ENCODE peak calls at places on chromosomes 2 and 18, in four cellular contexts. J is fibroblast of the aortic adventitia, Y is foreskin fibroblast, U is pancreas. M is an unnamed sample.

GRCh38 chr2:35731674-35732073 is 623.9 kb upstream of the CRIM1 start:
- DNase-seq in U (no peak), Y (no peak), J (no peak), M (no peak)

GRCh38 chr2:180890781-180891180 is 89.6 kb upstream of the UBE2E3 start:
- DNase-seq in J (peak; percentile 42), Y (no peak), U (no peak), M (no peak)

GRCh38 chr2:241961454-241961853 is 91.9 kb downstream of the RTP5 start:
- DNase-seq in J (no peak), Y (no peak), U (no peak), M (no peak)

GRCh38 chr2:26191316-26192159 is 18.6 kb downstream of the GAREM2 start:
- DNase-seq in Y (no peak), J (no peak), U (no peak), M (no peak)

GRCh38 chr2:232210306-232210705 is 168.2 kb upstream of the ALPP start:
- DNase-seq in U (no peak), J (no peak), Y (no peak), M (no peak)

GRCh38 chr2:100670232-100670631 is 107.4 kb downstream of the PDCL3 start:
- DNase-seq in J (no peak), U (no peak), Y (no peak), M (no peak)

GRCh38 chr2:19749507-19749836 is 152.3 kb downstream of the TTC32 start:
- DNase-seq in Y (no peak), J (no peak), U (no peak), M (no peak)

GRCh38 chr2:68901199-68901515 is 30.0 kb upstream of the BMP10 start:
- DNase-seq in Y (no peak), U (no peak), J (peak; percentile 46), M (no peak)

GRCh38 chr2:54065411-54065810 is 50.0 kb upstream of the ACYP2 start:
- DNase-seq in J (peak; percentile 76), U (no peak), Y (peak; percentile 81), M (peak; percentile 95)

GRCh38 chr2:173053043-173053699 is 22.5 kb upstream of the MAP3K20 start:
- DNase-seq in J (peak; percentile 17), Y (no peak), U (no peak), M (no peak)

GRCh38 chr2:226180485-226180884 is 619.1 kb downstream of the IRS1 start:
- DNase-seq in J (no peak), Y (no peak), U (no peak), M (no peak)

GRCh38 chr2:9753665-9754531 is 89.4 kb upstream of the TAF1B start:
- DNase-seq in Y (no peak), J (no peak), U (peak; percentile 18), M (no peak)

GRCh38 chr2:47190188-47190818 is 35.2 kb upstream of the STPG4 start:
- DNase-seq in J (peak; percentile 70), U (no peak), Y (peak; percentile 70), M (peak; percentile 70)

GRCh38 chr2:106801256-106801655 is 84.7 kb downstream of the ST6GAL2 start:
- DNase-seq in Y (no peak), U (no peak), J (no peak), M (no peak)

GRCh38 chr2:229714080-229714735 is at the start of gene DNER:
- DNase-seq in U (peak; percentile 54), Y (no peak), J (no peak), M (no peak)

GRCh38 chr2:81283081-81283480 is 978.5 kb upstream of the LRRTM1 start:
- DNase-seq in Y (no peak), J (no peak), U (no peak), M (no peak)

GRCh38 chr2:25274868-25275574 is 66.7 kb downstream of the DNMT3A start:
- DNase-seq in U (no peak), J (peak; percentile 15), Y (no peak), M (no peak)

GRCh38 chr18:23311346-23312103 is 141.6 kb upstream of the RIOK3 start:
- DNase-seq in U (no peak), J (peak; percentile 98), Y (peak; percentile 83), M (peak; percentile 74)

GRCh38 chr2:13572466-13572865 is 855.7 kb downstream of the TRIB2 start:
- DNase-seq in U (no peak), J (no peak), Y (no peak), M (no peak)

GRCh38 chr2:237180225-237180624 is 94.5 kb downstream of the COPS8 start:
- DNase-seq in Y (no peak), J (no peak), U (no peak), M (no peak)

DNA sequence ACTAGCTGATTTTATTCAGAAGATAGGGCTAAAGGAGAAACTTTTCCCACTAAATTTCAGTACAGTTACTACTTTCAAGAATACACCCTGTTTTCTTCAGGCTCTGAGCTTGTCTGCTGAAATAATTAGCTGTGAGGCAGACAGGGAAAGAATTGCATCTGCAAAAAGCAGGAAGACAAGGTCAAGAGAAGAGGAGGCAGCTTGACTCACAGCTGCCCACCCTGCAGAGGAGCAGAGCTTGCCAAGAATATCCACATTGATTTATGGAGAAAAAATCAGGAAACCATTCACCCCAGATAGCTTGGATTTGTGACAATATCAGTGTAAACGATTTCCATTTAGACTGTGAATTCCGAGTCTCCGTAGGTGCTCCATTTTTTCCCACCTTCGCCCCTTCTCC is 49.0 kb downstream of the ACTR2 start:
- DNase-seq in U (no peak), Y (no peak), J (no peak), M (no peak)
- TF ChIP-seq CTCF in U (no peak), Y (no peak), J (no peak), M (no peak)

DNA sequence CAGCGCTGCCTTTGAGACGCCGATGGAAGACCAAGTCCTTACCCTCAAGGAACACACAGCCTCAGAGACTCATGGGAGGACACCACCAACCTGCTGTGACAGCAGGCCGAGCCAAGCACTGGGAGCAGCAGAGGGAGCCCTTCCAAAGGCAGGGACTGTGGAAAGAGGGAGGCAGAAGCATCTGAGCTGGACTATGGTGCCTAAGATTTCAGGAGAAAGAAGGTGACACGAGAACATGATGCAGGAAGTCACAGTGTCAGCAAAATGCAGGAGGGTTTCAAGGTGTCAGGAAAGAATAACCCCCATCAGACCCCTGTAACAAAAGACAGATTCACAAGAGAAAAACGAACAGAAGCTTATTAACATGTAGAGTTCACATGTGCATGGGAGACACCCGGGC is 24.2 kb upstream of the COX7A2L start:
- DNase-seq in U (no peak), J (no peak), Y (no peak), M (peak; percentile 24)
- TF ChIP-seq CTCF in U (no peak), J (peak; percentile 23), Y (peak; percentile 14), M (peak; percentile 35)

GRCh38 chr18:75054611-75055010 is 154.3 kb downstream of the PTGR3 start:
- DNase-seq in Y (no peak), U (no peak), J (no peak), M (no peak)
- TF ChIP-seq CTCF in Y (no peak), U (no peak), J (no peak), M (no peak)

GRCh38 chr2:112910219-112910618 is 746 bp upstream of the IL37 start:
- DNase-seq in J (no peak), U (no peak), Y (no peak), M (no peak)

GRCh38 chr2:112904883-112905282 is 6.1 kb upstream of the IL37 start:
- DNase-seq in Y (no peak), J (no peak), U (no peak), M (no peak)

GRCh38 chr2:112907001-112907949 is 3.7 kb upstream of the IL37 start:
- DNase-seq in U (no peak), J (no peak), Y (no peak), M (no peak)

GRCh38 chr2:112910865-112911264 is at the start of gene IL37:
- DNase-seq in Y (no peak), J (no peak), U (no peak), M (no peak)

GRCh38 chr2:112906276-112906675 is 4.7 kb upstream of the IL37 start:
- DNase-seq in U (no peak), J (peak; percentile 34), Y (no peak), M (no peak)
- TF ChIP-seq CTCF in U (no peak), J (no peak), Y (no peak), M (no peak)

DNA sequence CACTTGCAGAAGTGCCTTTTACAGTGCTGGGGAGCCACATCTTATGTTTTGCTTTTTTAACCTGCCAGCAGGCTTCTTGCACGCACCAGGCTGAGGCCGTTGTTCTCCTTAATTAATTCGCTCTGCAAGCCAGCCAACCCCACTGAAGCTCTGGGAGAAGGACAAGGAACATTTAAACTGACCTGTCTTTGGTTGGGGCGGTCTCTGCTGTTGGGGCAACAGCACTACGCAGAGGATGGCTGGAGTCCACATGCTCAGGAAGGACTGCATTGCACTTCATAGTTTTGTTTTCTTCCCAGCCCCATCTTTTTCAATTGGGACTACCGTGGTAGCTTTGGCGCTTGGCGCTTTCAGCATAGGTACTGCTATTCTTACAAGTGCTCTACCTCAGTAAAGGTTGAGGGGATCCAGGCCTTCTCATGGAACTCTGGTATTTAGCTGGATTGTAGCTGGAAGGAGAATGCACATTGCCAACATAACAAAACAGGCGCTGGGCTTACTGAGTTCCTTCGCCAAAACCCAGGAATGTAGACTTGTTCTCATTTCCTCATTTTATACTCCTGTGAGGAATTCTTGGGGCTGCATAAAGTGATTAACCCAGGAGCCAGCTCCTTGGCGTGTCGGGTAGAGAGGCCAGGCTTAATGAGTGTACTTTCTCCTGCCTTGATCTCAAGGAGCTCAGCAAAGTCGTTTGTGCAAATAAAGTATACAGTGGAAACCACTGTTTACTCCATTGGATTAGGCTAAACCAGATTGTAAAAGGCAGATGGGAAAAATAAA is 146.2 kb downstream of the PRKCE start:
- DNase-seq in J (peak; percentile 48), U (no peak), Y (no peak), M (no peak)
- TF ChIP-seq CTCF in J (no peak), U (no peak), Y (no peak), M (no peak)

GRCh38 chr2:174153757-174154680 is 94.3 kb downstream of the OLA1 start:
- DNase-seq in Y (peak; percentile 75), U (no peak), J (peak; percentile 83), M (peak; percentile 66)

GRCh38 chr2:174161490-174161889 is 86.8 kb downstream of the OLA1 start:
- DNase-seq in Y (no peak), U (no peak), J (no peak), M (no peak)

GRCh38 chr2:174157048-174157447 is 91.3 kb downstream of the OLA1 start:
- DNase-seq in Y (no peak), J (no peak), U (no peak), M (no peak)

GRCh38 chr2:174158003-174158402 is 90.3 kb downstream of the OLA1 start:
- DNase-seq in U (peak; percentile 17), J (peak; percentile 44), Y (no peak), M (peak; percentile 34)
- TF ChIP-seq CTCF in U (no peak), J (peak; percentile 51), Y (peak; percentile 40), M (peak; percentile 82)

GRCh38 chr18:34866310-34866709 is 156.2 kb downstream of the DTNA start:
- DNase-seq in U (no peak), J (no peak), Y (no peak), M (no peak)

GRCh38 chr18:34864836-34865497 is 154.9 kb downstream of the DTNA start:
- DNase-seq in J (no peak), Y (no peak), U (no peak), M (no peak)

GRCh38 chr18:34866739-34867138 is 156.6 kb downstream of the DTNA start:
- DNase-seq in J (peak; percentile 33), Y (peak; percentile 12), U (no peak), M (no peak)

GRCh38 chr18:34870916-34871315 is 160.8 kb downstream of the DTNA start:
- DNase-seq in U (no peak), Y (no peak), J (no peak), M (no peak)

GRCh38 chr18:34867520-34867919 is 157.4 kb downstream of the DTNA start:
- DNase-seq in U (no peak), Y (no peak), J (peak; percentile 32), M (no peak)
- TF ChIP-seq CTCF in U (no peak), Y (no peak), J (peak; percentile 22), M (no peak)

M was measured in HFFc6.